ENCODE peak calls at places on chromosomes 11 and 22, in seven cellular contexts. P is kidney, O is iPS DF 6.9, Z is fibroblast of lung, N is left lung, F is heart right ventricle, E is osteoblast. W is an unnamed sample.
A peak's percentile ranks its signal among the peaks of the same experiment; 100 is the strongest.

GRCh38 chr22:42714768-42715430 is 5.8 kb downstream of the A4GALT start:
- DNase-seq in P (no peak), O (no peak), Z (peak; percentile 38), N (no peak), F (no peak), E (peak; percentile 65), W (no peak)

GRCh38 chr22:38706101-38706884 is 549 bp downstream of the GTPBP1 start:
- DNase-seq in P (peak; percentile 91), O (no peak), Z (peak; percentile 14), N (peak; percentile 54), F (no peak), E (peak; percentile 89), W (peak; percentile 51)

GRCh38 chr11:78351979-78352731 is 65.5 kb downstream of the GAB2 start:
- DNase-seq in P (no peak), O (no peak), Z (no peak), N (no peak), F (no peak), E (no peak), W (no peak)

GRCh38 chr11:2997406-2997805 is 5.3 kb upstream of the NAP1L4 start:
- DNase-seq in P (no peak), O (no peak), Z (no peak), N (no peak), F (no peak), E (no peak), W (no peak)

GRCh38 chr11:59573216-59573615 is 42.4 kb downstream of the OSBP start:
- DNase-seq in P (no peak), O (no peak), Z (peak; percentile 94), N (no peak), F (no peak), E (peak; percentile 76), W (no peak)

GRCh38 chr22:35842954-35843353 is 125.3 kb downstream of the APOL5 start:
- DNase-seq in P (no peak), O (no peak), Z (peak; percentile 27), N (no peak), F (no peak), E (peak; percentile 51), W (peak; percentile 38)

GRCh38 chr11:20032127-20032526 is 128.1 kb downstream of the DBX1 start:
- DNase-seq in P (no peak), O (no peak), Z (no peak), N (no peak), F (no peak), E (no peak), W (no peak)

GRCh38 chr11:121143921-121144320 is 42.9 kb downstream of the TECTA start:
- DNase-seq in P (no peak), O (no peak), Z (no peak), N (no peak), F (no peak), E (no peak), W (no peak)

GRCh38 chr11:23205156-23205871 is 345.0 kb upstream of the CCDC179 start:
- DNase-seq in P (no peak), O (no peak), Z (peak; percentile 72), N (no peak), F (no peak), E (peak; percentile 6), W (no peak)

GRCh38 chr22:26546282-26546681 is 34.0 kb upstream of the TFIP11 start:
- DNase-seq in P (no peak), O (no peak), Z (no peak), N (peak; percentile 60), F (peak; percentile 65), E (no peak), W (no peak)

GRCh38 chr11:32781721-32782120 is 12.7 kb downstream of the CCDC73 start:
- DNase-seq in P (no peak), O (no peak), Z (no peak), N (no peak), F (no peak), E (no peak), W (no peak)

GRCh38 chr11:61701298-61701993 is 21.3 kb downstream of the DAGLA start:
- DNase-seq in P (no peak), O (no peak), Z (no peak), N (no peak), F (no peak), E (no peak), W (peak; percentile 53)

GRCh38 chr22:19382240-19382639 is 49.3 kb downstream of the HIRA start:
- DNase-seq in P (no peak), O (no peak), Z (no peak), N (no peak), F (no peak), E (no peak), W (no peak)

GRCh38 chr22:18090286-18090685 is 12.5 kb downstream of the PEX26 start:
- DNase-seq in P (no peak), O (no peak), Z (no peak), N (no peak), F (no peak), E (no peak), W (no peak)

GRCh38 chr11:119940401-119940976 is 197.4 kb downstream of the TRIM29 start:
- DNase-seq in P (no peak), O (no peak), Z (no peak), N (no peak), F (no peak), E (no peak), W (no peak)

GRCh38 chr11:74085542-74085892 is 76.6 kb upstream of the UCP3 start:
- DNase-seq in P (no peak), O (no peak), Z (peak; percentile 54), N (peak; percentile 38), F (no peak), E (no peak), W (no peak)

GRCh38 chr11:12150831-12151382 is 40.5 kb downstream of the MICAL2 start:
- DNase-seq in P (peak; percentile 10), O (no peak), Z (peak; percentile 83), N (no peak), F (no peak), E (peak; percentile 90), W (no peak)

GRCh38 chr11:27218498-27219038 is 144.4 kb downstream of the CCDC34 start:
- DNase-seq in P (no peak), O (no peak), Z (peak; percentile 99), N (no peak), F (no peak), E (peak; percentile 92), W (no peak)

GRCh38 chr11:9091044-9091936 is at the start of gene SCUBE2:
- DNase-seq in P (no peak), O (no peak), Z (no peak), N (no peak), F (no peak), E (peak; percentile 93), W (no peak)

GRCh38 chr11:108890482-108891092 is 225.7 kb downstream of the DDX10 start:
- DNase-seq in P (no peak), O (no peak), Z (no peak), N (no peak), F (no peak), E (no peak), W (no peak)

GRCh38 chr11:121448431-121448941 is 3.6 kb upstream of the SORL1 start:
- DNase-seq in P (no peak), O (no peak), Z (no peak), N (no peak), F (no peak), E (no peak), W (no peak)

GRCh38 chr11:77190331-77191075 is 62.5 kb downstream of the MYO7A start:
- DNase-seq in P (peak; percentile 65), O (no peak), Z (no peak), N (no peak), F (no peak), E (no peak), W (no peak)

GRCh38 chr11:77193167-77193566 is 65.1 kb downstream of the MYO7A start:
- DNase-seq in P (no peak), O (no peak), Z (no peak), N (no peak), F (no peak), E (no peak), W (no peak)

GRCh38 chr11:77189588-77190210 is 61.7 kb downstream of the MYO7A start:
- DNase-seq in P (peak; percentile 76), O (no peak), Z (no peak), N (no peak), F (no peak), E (no peak), W (no peak)

GRCh38 chr11:77191823-77192495 is 63.9 kb downstream of the MYO7A start:
- DNase-seq in P (peak; percentile 82), O (no peak), Z (peak; percentile 31), N (peak; percentile 80), F (peak; percentile 29), E (peak; percentile 94), W (peak; percentile 90)

GRCh38 chr11:77191429-77191822 is 63.4 kb downstream of the MYO7A start:
- DNase-seq in P (peak; percentile 59), O (no peak), Z (no peak), N (no peak), F (no peak), E (no peak), W (peak; percentile 33)
- H3K4me3 ChIP-seq in P (peak overlapping the region; percentile 33), O (no peak overlapping the region), Z (no peak overlapping the region), N (no peak overlapping the region), F (no peak overlapping the region), E (peak overlapping the region; percentile 56), W (no peak overlapping the region)

DNA sequence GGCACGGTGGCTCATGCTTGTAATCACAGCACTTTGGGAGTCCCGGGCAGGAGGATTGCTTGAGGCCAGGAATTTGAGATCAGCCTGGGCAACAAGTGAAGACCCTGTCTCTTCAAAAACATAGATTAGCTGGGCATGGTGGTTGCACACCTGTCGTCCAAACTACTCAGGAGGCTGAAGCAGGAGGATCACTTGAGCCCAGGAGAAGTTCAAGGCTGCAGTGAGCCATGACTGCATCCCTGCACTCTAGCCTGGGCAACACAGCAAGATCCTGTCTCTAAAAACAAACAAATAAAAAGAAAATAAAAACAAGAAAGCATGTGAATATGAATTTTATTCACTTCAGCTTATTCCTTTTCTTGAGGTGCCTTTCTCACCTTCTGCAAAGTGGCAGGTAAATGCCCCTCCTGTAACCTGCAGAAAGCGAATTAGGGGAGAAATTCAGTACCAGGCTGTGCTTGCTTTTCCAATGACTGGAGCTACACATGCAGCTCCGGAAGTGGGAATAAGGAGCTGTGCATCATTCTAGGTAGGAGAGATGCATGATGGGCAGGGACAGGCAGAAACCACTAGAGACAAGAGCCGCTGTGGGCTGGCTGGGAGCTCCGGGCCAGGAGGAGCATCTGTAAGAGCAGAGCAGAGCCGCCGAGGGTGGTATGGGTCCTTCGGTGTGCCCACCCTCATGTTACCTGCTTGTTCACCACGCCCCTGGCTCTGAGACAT is 14.7 kb upstream of the KCTD17 start:
- DNase-seq in P (no peak), O (no peak), Z (no peak), N (no peak), F (no peak), E (peak; percentile 50), W (no peak)
- H3K4me1 ChIP-seq in P (peaks cover 18% of the 10 kb centered on the region), O (peaks cover 1% of the 10 kb centered on the region), Z (no peaks in the 10 kb centered on the region), N (peaks cover 15% of the 10 kb centered on the region), F (no peaks in the 10 kb centered on the region), E (peaks cover 12% of the 10 kb centered on the region), W (peaks cover 30% of the 10 kb centered on the region)

DNA sequence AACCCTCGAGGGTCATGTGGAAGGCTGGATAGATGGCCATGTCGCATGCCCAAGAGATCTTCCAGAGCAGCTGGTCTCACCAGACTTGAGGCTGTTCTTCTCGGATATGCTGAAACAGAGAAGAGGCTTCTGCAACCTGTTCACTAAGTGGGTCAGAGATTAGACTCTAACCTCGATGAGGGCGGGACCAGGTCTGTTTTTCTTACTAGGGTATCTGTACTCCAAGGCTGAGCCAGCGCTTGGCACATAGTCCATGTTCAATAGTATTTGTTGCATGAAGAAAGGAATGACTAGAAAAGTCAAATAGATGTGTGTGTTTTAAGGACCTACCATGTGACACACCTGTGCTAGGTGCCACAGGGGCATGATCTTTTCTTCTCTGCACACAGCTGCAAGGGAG is 43.6 kb downstream of the ABTB2 start:
- DNase-seq in P (no peak), O (no peak), Z (no peak), N (no peak), F (no peak), E (no peak), W (no peak)
- H3K27ac ChIP-seq in P (no peak overlapping the region), O (no peak overlapping the region), Z (no peak overlapping the region), N (no peak overlapping the region), F (no peak overlapping the region), E (no peak overlapping the region), W (no peak overlapping the region)

GRCh38 chr11:64900774-64901173 is 16.2 kb downstream of the ATG2A start:
- DNase-seq in P (no peak), O (no peak), Z (no peak), N (no peak), F (no peak), E (peak; percentile 58), W (no peak)
- H3K4me3 ChIP-seq in P (no peak overlapping the region), O (no peak overlapping the region), Z (no peak overlapping the region), N (no peak overlapping the region), F (no peak overlapping the region), E (no peak overlapping the region), W (no peak overlapping the region)